ENCODE peak calls at places on chromosomes 1 and 21, in seven cellular contexts. H is GM12878, L is HepG2, T is HCT116, A is K562, P is SK-N-SH, E is H1. Q is an unnamed sample.

GRCh38 chr1:239538244-239538988 is 152.0 kb downstream of the CHRM3 start:
- DNase-seq in H (no peak), L (no peak), T (no peak), A (no peak), P (no peak), E (no peak), Q (no peak)

GRCh38 chr1:226121587-226122400 is 59.3 kb downstream of the H3-3A start:
- DNase-seq in H (no peak), L (peak; percentile 49), T (no peak), A (peak; percentile 89), P (peak; percentile 98), E (no peak), Q (peak; percentile 96)

GRCh38 chr1:56139786-56140185 is 439.6 kb downstream of the PLPP3 start:
- DNase-seq in H (no peak), L (no peak), T (no peak), A (no peak), P (no peak), E (no peak), Q (no peak)

GRCh38 chr1:214516434-214517326 is 34.7 kb downstream of the PTPN14 start:
- DNase-seq in H (no peak), L (peak; percentile 77), T (no peak), A (no peak), P (no peak), E (no peak), Q (no peak)

GRCh38 chr1:42847111-42847580 is 733 bp downstream of the ZNF691 start:
- DNase-seq in H (no peak), L (no peak), T (no peak), A (no peak), P (no peak), E (no peak), Q (no peak)

GRCh38 chr1:14852301-14852700 is 253.8 kb downstream of the KAZN start:
- DNase-seq in H (no peak), L (no peak), T (no peak), A (no peak), P (no peak), E (no peak), Q (no peak)

GRCh38 chr1:27473755-27474154 is 16.2 kb downstream of the WASF2 start:
- DNase-seq in H (no peak), L (no peak), T (no peak), A (no peak), P (no peak), E (no peak), Q (no peak)

GRCh38 chr1:53860967-53861411 is 22.9 kb upstream of the NDC1 start:
- DNase-seq in H (no peak), L (peak; percentile 69), T (peak; percentile 32), A (peak; percentile 81), P (peak; percentile 64), E (no peak), Q (peak; percentile 69)

GRCh38 chr1:204087893-204088528 is 15.1 kb downstream of the SOX13 start:
- DNase-seq in H (no peak), L (no peak), T (no peak), A (no peak), P (no peak), E (no peak), Q (no peak)

GRCh38 chr1:20586939-20587638 is 1.8 kb upstream of the CDA start:
- DNase-seq in H (no peak), L (no peak), T (no peak), A (no peak), P (no peak), E (no peak), Q (no peak)

GRCh38 chr1:104636581-104636980 is 886.9 kb downstream of the AMY1C start:
- DNase-seq in H (no peak), L (peak; percentile 1), T (no peak), A (no peak), P (peak; percentile 19), E (no peak), Q (no peak)

GRCh38 chr1:6392081-6392879 is 1.3 kb downstream of the ACOT7 start:
- DNase-seq in H (no peak), L (peak; percentile 58), T (no peak), A (peak; percentile 46), P (no peak), E (no peak), Q (no peak)

GRCh38 chr1:119647734-119648619 is at the start of gene ZNF697:
- DNase-seq in H (peak; percentile 51), L (peak; percentile 92), T (peak; percentile 89), A (peak; percentile 96), P (peak; percentile 96), E (peak; percentile 77), Q (peak; percentile 96)

GRCh38 chr1:91499904-91500755 is 521 bp upstream of the CDC7 start:
- DNase-seq in H (no peak), L (peak; percentile 82), T (no peak), A (peak; percentile 51), P (peak; percentile 3), E (no peak), Q (no peak)

GRCh38 chr1:64197076-64197475 is 6.3 kb upstream of the UBE2U start:
- DNase-seq in H (no peak), L (no peak), T (no peak), A (no peak), P (no peak), E (no peak), Q (no peak)

GRCh38 chr1:110133436-110133835 is 16.9 kb upstream of the SLC6A17 start:
- DNase-seq in H (no peak), L (no peak), T (no peak), A (no peak), P (no peak), E (no peak), Q (no peak)

GRCh38 chr1:179793281-179793680 is 50.2 kb downstream of the FAM163A start:
- DNase-seq in H (no peak), L (no peak), T (no peak), A (no peak), P (no peak), E (no peak), Q (no peak)

GRCh38 chr1:90474158-90474557 is 242.9 kb downstream of the BARHL2 start:
- DNase-seq in H (no peak), L (no peak), T (no peak), A (no peak), P (no peak), E (no peak), Q (no peak)

GRCh38 chr1:155018617-155019348 is 14.8 kb downstream of the DCST2 start:
- DNase-seq in H (no peak), L (no peak), T (no peak), A (no peak), P (no peak), E (no peak), Q (no peak)

GRCh38 chr1:40948741-40949528 is 30.6 kb upstream of the CTPS1 start:
- DNase-seq in H (no peak), L (peak; percentile 77), T (peak; percentile 70), A (peak; percentile 84), P (peak; percentile 54), E (peak; percentile 31), Q (no peak)

GRCh38 chr1:55484173-55484572 is 269.0 kb upstream of the USP24 start:
- DNase-seq in H (no peak), L (no peak), T (no peak), A (no peak), P (no peak), E (no peak), Q (no peak)

GRCh38 chr21:37764696-37765095 is 151.6 kb downstream of the KCNJ6 start:
- DNase-seq in H (no peak), L (no peak), T (no peak), A (no peak), P (no peak), E (no peak), Q (no peak)

DNA sequence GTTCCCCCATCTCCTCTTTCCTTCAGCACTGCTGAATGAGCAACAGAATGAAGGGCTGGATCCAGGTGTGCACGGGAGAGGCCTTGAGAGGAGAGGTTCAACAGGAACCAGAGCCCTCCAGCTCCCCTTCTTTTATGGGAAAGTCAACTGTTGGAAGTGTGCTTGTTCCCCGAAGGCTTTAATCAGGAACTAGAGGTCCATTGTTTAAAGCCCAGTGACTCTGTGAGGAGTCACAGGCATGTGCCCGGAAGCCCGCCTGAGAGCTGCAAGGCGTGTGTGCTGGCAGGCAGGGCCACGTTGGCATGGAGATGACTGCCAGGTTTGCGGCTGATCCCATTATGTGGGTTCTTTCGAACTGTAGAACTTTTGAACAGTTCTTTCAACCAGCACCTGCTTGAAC is 3.2 kb downstream of the BACE2 start:
- DNase-seq in H (no peak), L (no peak), T (no peak), A (no peak), P (no peak), E (no peak), Q (no peak)
- TF ChIP-seq JUND in H (no peak), L (no peak), T (no peak), A (no peak), P (no peak), E (no peak), Q (no peak)

GRCh38 chr1:199776768-199777497 is 250.6 kb upstream of the NR5A2 start:
- DNase-seq in H (no peak), L (no peak), T (no peak), A (no peak), P (no peak), E (no peak), Q (no peak)

GRCh38 chr1:199780091-199780490 is 247.4 kb upstream of the NR5A2 start:
- DNase-seq in H (no peak), L (no peak), T (no peak), A (no peak), P (no peak), E (no peak), Q (no peak)

GRCh38 chr1:199778324-199778955 is 249.1 kb upstream of the NR5A2 start:
- DNase-seq in H (no peak), L (no peak), T (no peak), A (no peak), P (peak; percentile 15), E (no peak), Q (no peak)

DNA sequence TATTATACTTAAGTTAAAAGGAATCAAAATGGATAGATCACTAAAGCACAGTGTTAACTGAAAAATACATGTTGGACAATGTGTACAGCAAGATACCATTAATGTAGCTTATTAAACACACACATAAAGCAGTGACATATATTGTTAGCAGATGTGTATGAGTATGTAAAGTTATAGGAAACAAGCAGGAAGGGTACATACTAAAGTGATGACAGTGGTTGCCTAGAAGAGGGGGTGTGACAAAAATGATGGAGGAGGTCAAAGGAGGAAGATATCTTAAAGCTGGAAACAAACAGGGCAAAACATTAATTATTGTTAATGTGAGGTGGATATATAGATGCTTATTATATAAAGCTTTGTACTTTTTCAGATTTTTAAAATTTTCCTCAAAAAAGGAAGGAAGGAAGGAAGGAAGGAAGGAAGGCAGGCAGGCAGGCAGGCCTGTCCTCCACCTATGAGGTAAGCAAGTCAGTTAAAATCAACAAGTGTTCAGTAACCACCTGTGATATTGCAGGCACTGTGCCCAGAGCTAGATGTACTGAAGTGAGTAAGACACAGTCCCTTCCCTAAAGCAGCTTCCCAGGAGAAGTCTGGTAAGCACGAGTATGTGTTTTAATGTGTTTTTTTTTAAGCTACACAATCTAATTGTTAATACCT is 252.9 kb upstream of the NR5A2 start:
- DNase-seq in H (no peak), L (no peak), T (no peak), A (no peak), P (no peak), E (no peak), Q (peak; percentile 20)
- TF ChIP-seq JUND in H (no peak), L (no peak), T (no peak), A (no peak), P (no peak), E (no peak), Q (no peak)

GRCh38 chr1:245444971-245445370 is 290.2 kb downstream of the KIF26B start:
- DNase-seq in H (no peak), L (no peak), T (no peak), A (no peak), P (no peak), E (no peak), Q (no peak)
- TF ChIP-seq JUND in H (no peak), L (no peak), T (no peak), A (no peak), P (no peak), E (no peak), Q (no peak)

GRCh38 chr1:236471096-236471495 is 52.7 kb upstream of the LGALS8 start:
- DNase-seq in H (no peak), L (no peak), T (no peak), A (no peak), P (no peak), E (no peak), Q (no peak)
- TF ChIP-seq JUND in H (no peak), L (no peak), T (no peak), A (no peak), P (no peak), E (no peak), Q (no peak)